ENCODE peak calls at places on chromosomes 6 and 20, in five cellular contexts. C is ovary, H is neural progenitor cell, L is fibroblast of villous mesenchyme, Y is AG04450. S is an unnamed sample.

GRCh38 chr6:159090530-159091306 is 45.9 kb upstream of the TAGAP start:
- DNase-seq in Y (no peak), H (no peak), L (no peak), C (no peak), S (no peak)

GRCh38 chr6:84551797-84552196 is 212.6 kb downstream of the TBX18 start:
- DNase-seq in H (no peak), C (no peak), Y (no peak), L (no peak), S (no peak)

GRCh38 chr6:36290668-36291620 is 21.1 kb downstream of the PNPLA1 start:
- DNase-seq in H (no peak), C (no peak), Y (no peak), L (peak; percentile 54), S (peak; percentile 62)

GRCh38 chr6:33297956-33298772 is 578 bp downstream of the RGL2 start:
- DNase-seq in L (peak; percentile 82), H (peak; percentile 86), Y (no peak), C (peak; percentile 67), S (peak; percentile 91)

GRCh38 chr6:50361641-50362331 is 312.1 kb upstream of the DEFB112 start:
- DNase-seq in L (no peak), H (peak; percentile 29), Y (no peak), C (no peak), S (no peak)

GRCh38 chr20:64107736-64108457 is 532 bp upstream of the NPBWR2 start:
- DNase-seq in C (no peak), Y (no peak), L (no peak), H (no peak), S (no peak)

GRCh38 chr6:78746457-78746856 is 120.9 kb upstream of the IRAK1BP1 start:
- DNase-seq in L (peak; percentile 8), C (no peak), H (no peak), Y (peak; percentile 2), S (peak; percentile 18)

GRCh38 chr6:13709698-13710551 is 1.7 kb downstream of the RANBP9 start:
- DNase-seq in Y (no peak), H (peak; percentile 40), L (peak; percentile 72), C (no peak), S (peak; percentile 54)

GRCh38 chr6:118283759-118284158 is 264.3 kb upstream of the PLN start:
- DNase-seq in L (peak; percentile 72), Y (peak; percentile 43), H (peak; percentile 70), C (peak; percentile 38), S (peak; percentile 82)

GRCh38 chr6:19712012-19712688 is 125.0 kb upstream of the ID4 start:
- DNase-seq in Y (no peak), L (no peak), C (no peak), H (no peak), S (no peak)
- TF ChIP-seq CTCF in Y (no peak), L (no peak), C (no peak), H (no peak), S (no peak)

GRCh38 chr6:71277926-71278594 is 10.6 kb upstream of the OGFRL1 start:
- DNase-seq in C (no peak), H (no peak), Y (no peak), L (no peak), S (no peak)
- H3K4me3 ChIP-seq in C (no peak overlapping the region), H (no peak overlapping the region), Y (no peak overlapping the region), L (no peak overlapping the region), S (no peak overlapping the region)

DNA sequence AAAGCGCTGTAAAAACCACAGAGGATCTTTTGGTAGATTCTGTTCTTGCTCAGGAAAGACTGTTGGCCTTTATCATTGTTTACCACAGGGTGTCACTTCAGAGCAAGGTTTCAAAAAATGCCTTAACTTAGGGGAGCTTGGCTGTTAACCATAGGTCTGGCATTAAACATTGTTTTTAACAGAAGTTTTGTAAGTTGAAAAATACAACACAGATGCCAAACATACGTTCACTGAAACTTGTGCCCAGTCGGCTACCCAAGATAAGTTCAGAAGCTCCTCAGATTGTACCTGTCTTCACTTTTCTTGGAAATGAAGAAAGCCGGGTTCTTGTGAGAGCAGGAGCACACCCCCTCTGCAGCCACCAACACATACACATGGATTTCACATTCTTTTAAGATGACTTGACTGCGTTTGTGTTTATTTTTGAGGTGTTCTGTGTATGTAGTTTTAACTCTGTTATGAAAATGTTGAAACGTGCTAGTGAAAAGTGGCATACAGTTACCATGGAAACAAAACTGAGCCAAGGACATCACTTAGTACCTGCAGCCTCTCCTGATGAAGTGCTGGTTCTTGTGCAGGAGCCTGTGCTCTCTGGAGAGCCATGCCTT is 64.9 kb downstream of the SYCP2L start:
- DNase-seq in L (peak; percentile 91), C (no peak), H (peak; percentile 47), Y (peak; percentile 77), S (peak; percentile 77)
- TF ChIP-seq CTCF in L (peak; percentile 67), C (no peak), H (peak; percentile 65), Y (peak; percentile 71), S (peak; percentile 64)

DNA sequence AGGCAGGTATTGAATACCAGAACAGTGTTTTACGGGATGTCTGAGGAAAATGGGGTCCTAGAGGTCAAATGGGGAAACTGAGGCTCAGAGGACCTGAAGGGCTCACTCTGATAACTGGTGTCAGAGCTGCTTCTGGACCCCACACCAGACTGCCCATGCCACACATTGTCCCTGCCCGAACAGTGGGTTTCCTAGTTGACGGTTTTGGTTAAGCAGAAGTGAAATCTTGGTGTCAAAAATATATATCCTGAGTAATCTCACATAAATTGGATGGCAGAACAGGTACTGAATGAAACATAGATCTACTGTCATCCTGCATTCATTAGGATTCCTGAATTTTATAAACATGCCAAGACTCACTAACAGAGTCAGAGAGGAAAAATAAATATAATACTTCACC is 16.3 kb downstream of the NOX3 start:
- DNase-seq in Y (no peak), C (no peak), L (no peak), H (no peak), S (no peak)
- H3K4me3 ChIP-seq in Y (no peak overlapping the region), C (no peak overlapping the region), L (no peak overlapping the region), H (no peak overlapping the region), S (no peak overlapping the region)